ENCODE peak calls at places on chromosomes 1 and 21, in four cellular contexts. T is coronary artery, P is colonic mucosa, Q is DND-41. E is an unnamed sample.

GRCh38 chr21:14086553-14086952 is 124.2 kb downstream of the LIPI start:
- DNase-seq in T (no peak), P (no peak), Q (no peak), E (no peak)

GRCh38 chr1:36533897-36534296 is 51.2 kb upstream of the CSF3R start:
- DNase-seq in T (peak), P (no peak), Q (no peak), E (no peak)

GRCh38 chr1:20555025-20555757 is 2.8 kb downstream of the FAM43B start:
- DNase-seq in T (no peak), P (no peak), Q (no peak), E (no peak)

GRCh38 chr1:183520379-183520778 is 48.1 kb downstream of the SMG7 start:
- DNase-seq in T (no peak), P (no peak), Q (no peak), E (no peak)

GRCh38 chr1:33342041-33342723 is 21.3 kb upstream of the A3GALT2 start:
- DNase-seq in T (peak), P (peak), Q (no peak), E (peak)

GRCh38 chr21:45111703-45112102 is 37.3 kb downstream of the ADARB1 start:
- DNase-seq in T (no peak), P (no peak), Q (peak), E (no peak)

GRCh38 chr21:26433386-26433785 is 139.7 kb downstream of the CYYR1 start:
- DNase-seq in T (no peak), P (no peak), Q (no peak), E (peak)

GRCh38 chr1:85599076-85599491 is 18.5 kb downstream of the CCN1 start:
- DNase-seq in T (no peak), P (no peak), Q (no peak), E (no peak)

GRCh38 chr1:183783896-183784637 is 20.9 kb upstream of the RGL1 start:
- DNase-seq in T (no peak), P (no peak), Q (no peak), E (no peak)

GRCh38 chr1:229756666-229757065 is 130.6 kb downstream of the URB2 start:
- DNase-seq in T (no peak), P (no peak), Q (no peak), E (peak)

GRCh38 chr1:201321826-201322390 is 38.6 kb downstream of the PKP1 start:
- DNase-seq in T (no peak), P (no peak), Q (no peak), E (no peak)

GRCh38 chr1:186530104-186530503 is 69.2 kb upstream of the PDC start:
- DNase-seq in T (no peak), P (no peak), Q (no peak), E (no peak)

GRCh38 chr1:32496127-32496526 is 31.3 kb downstream of the ZBTB8B start:
- DNase-seq in T (no peak), P (no peak), Q (no peak), E (no peak)

GRCh38 chr1:204361341-204361771 is 1.6 kb upstream of the PLEKHA6 start:
- DNase-seq in T (no peak), P (no peak), Q (no peak), E (no peak)
- H3K4me3 ChIP-seq in T (no peak), P (no peak), Q (no peak), E (no peak)

DNA sequence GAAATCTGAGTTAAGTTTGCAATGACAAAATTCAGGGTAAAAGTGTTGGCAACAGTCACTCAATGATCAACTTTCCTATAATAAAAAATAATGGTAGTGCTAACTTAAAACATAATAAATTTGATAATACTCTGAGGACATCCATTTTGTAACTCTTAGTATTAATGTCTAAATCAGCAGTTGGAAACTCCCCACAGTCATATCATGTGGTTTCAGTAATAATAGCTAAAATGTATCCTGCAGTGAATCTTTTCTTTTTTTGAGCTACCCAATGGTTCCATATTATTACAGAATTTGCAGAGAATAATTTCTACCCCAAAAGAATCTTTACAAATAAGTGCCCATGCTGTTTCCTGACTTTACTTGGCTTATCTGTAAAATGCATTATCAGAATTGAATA is 286.7 kb downstream of the PTPRC start:
- DNase-seq in T (no peak), P (no peak), Q (no peak), E (no peak)
- H3K4me3 ChIP-seq in T (no peak), P (no peak), Q (peak), E (no peak)

GRCh38 chr1:200237066-200237465 is 172.8 kb downstream of the ZNF281 start:
- DNase-seq in T (no peak), P (no peak), Q (no peak), E (no peak)
- H3K4me3 ChIP-seq in T (no peak), P (no peak), Q (no peak), E (no peak)

GRCh38 chr1:163069655-163070277 is 605 bp downstream of the RGS4 start:
- DNase-seq in T (no peak), P (no peak), Q (no peak), E (no peak)
- H3K4me3 ChIP-seq in T (peak), P (no peak), Q (no peak), E (peak)

DNA sequence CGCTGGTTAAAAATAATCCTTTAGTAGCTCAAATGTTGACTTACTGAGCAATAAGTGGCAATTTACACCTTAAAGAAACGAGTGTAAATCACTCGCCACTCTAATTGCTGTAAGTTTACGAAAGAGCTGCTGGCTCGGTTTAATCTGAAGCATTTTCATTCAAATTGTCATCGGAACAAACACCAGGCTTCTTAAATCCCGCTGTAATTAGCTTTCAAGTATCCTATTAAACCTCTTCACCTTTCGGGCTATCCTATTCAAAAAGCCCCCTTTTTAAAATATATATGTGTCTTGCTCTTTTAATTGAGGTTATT is 1.6 kb downstream of the LHX8 start:
- DNase-seq in T (no peak), P (no peak), Q (no peak), E (no peak)
- H3K4me3 ChIP-seq in T (peak), P (no peak), Q (no peak), E (peak)

GRCh38 chr1:158113759-158114127 is 67.0 kb upstream of the CD1D start:
- DNase-seq in T (no peak), P (no peak), Q (no peak), E (no peak)
- H3K4me3 ChIP-seq in T (peak), P (peak), Q (peak), E (peak)

GRCh38 chr1:165851034-165851658 is 23.7 kb downstream of the UCK2 start:
- DNase-seq in T (no peak), P (no peak), Q (peak), E (no peak)
- H3K4me3 ChIP-seq in T (no peak), P (no peak), Q (no peak), E (no peak)

E was measured in esophagus muscularis mucosa.